ENCODE peak calls at places on chromosomes 5 and 9, in five cellular contexts. One of them, this sample, is unnamed.

GRCh38 chr9:34479316-34479865 is 20.8 kb downstream of the DNAI1 start:
- DNase-seq in AG04450: no peak
- DNase-seq in ovary: no peak
- DNase-seq in brain microvascular endothelial cell: no peak
- DNase-seq in sigmoid colon: no peak
- DNase-seq in this sample: no peak

GRCh38 chr5:86971034-86971511 is 296.6 kb upstream of the RASA1 start:
- DNase-seq in brain microvascular endothelial cell: peak; percentile 11
- DNase-seq in ovary: no peak
- DNase-seq in AG04450: no peak
- DNase-seq in sigmoid colon: no peak
- DNase-seq in this sample: no peak

GRCh38 chr9:128575469-128575868 is 23.1 kb downstream of the SPTAN1 start:
- DNase-seq in AG04450: no peak
- DNase-seq in sigmoid colon: no peak
- DNase-seq in ovary: no peak
- DNase-seq in brain microvascular endothelial cell: no peak
- DNase-seq in this sample: no peak

GRCh38 chr5:154049685-154050084 is 10.9 kb downstream of the MFAP3 start:
- DNase-seq in ovary: no peak
- DNase-seq in sigmoid colon: no peak
- DNase-seq in brain microvascular endothelial cell: no peak
- DNase-seq in AG04450: no peak
- DNase-seq in this sample: no peak

GRCh38 chr9:137162505-137163100 is 7.2 kb downstream of the LRRC26 start:
- DNase-seq in sigmoid colon: no peak
- DNase-seq in ovary: no peak
- DNase-seq in AG04450: no peak
- DNase-seq in brain microvascular endothelial cell: no peak
- DNase-seq in this sample: no peak

GRCh38 chr9:87722393-87722792 is 3.5 kb upstream of the CTSL start:
- DNase-seq in AG04450: no peak
- DNase-seq in sigmoid colon: no peak
- DNase-seq in brain microvascular endothelial cell: no peak
- DNase-seq in ovary: no peak
- DNase-seq in this sample: no peak

GRCh38 chr9:764105-764524 is 77.4 kb upstream of the DMRT1 start:
- DNase-seq in sigmoid colon: peak; percentile 86
- DNase-seq in AG04450: peak; percentile 15
- DNase-seq in ovary: peak; percentile 51
- DNase-seq in brain microvascular endothelial cell: peak; percentile 52
- DNase-seq in this sample: no peak

GRCh38 chr5:31918739-31919138 is 255.4 kb downstream of the GOLPH3 start:
- DNase-seq in ovary: no peak
- DNase-seq in sigmoid colon: no peak
- DNase-seq in brain microvascular endothelial cell: no peak
- DNase-seq in AG04450: no peak
- DNase-seq in this sample: no peak

GRCh38 chr9:74729129-74729710 is 158.5 kb downstream of the TRPM6 start:
- DNase-seq in ovary: no peak
- DNase-seq in brain microvascular endothelial cell: no peak
- DNase-seq in sigmoid colon: no peak
- DNase-seq in AG04450: no peak
- DNase-seq in this sample: no peak

GRCh38 chr5:132506094-132506692 is 15.6 kb upstream of the IRF1 start:
- DNase-seq in brain microvascular endothelial cell: peak; percentile 87
- DNase-seq in AG04450: peak; percentile 96
- DNase-seq in ovary: peak; percentile 53
- DNase-seq in sigmoid colon: no peak
- DNase-seq in this sample: peak; percentile 98

GRCh38 chr9:69380811-69381210 is 55.8 kb downstream of the ENTREP1 start:
- DNase-seq in AG04450: no peak
- DNase-seq in sigmoid colon: no peak
- DNase-seq in brain microvascular endothelial cell: peak; percentile 44
- DNase-seq in ovary: no peak
- DNase-seq in this sample: no peak

GRCh38 chr9:111916234-111916645 is 19.6 kb downstream of the UGCG start:
- DNase-seq in ovary: no peak
- DNase-seq in AG04450: no peak
- DNase-seq in sigmoid colon: no peak
- DNase-seq in brain microvascular endothelial cell: no peak
- DNase-seq in this sample: no peak
- H3K4me3 ChIP-seq in ovary: no peak overlapping the region
- H3K4me3 ChIP-seq in AG04450: no peak overlapping the region
- H3K4me3 ChIP-seq in sigmoid colon: no peak overlapping the region
- H3K4me3 ChIP-seq in brain microvascular endothelial cell: no peak overlapping the region
- H3K4me3 ChIP-seq in this sample: no peak overlapping the region

GRCh38 chr9:89314955-89315354 is 3.3 kb upstream of the SECISBP2 start:
- DNase-seq in AG04450: no peak
- DNase-seq in ovary: no peak
- DNase-seq in brain microvascular endothelial cell: no peak
- DNase-seq in sigmoid colon: no peak
- DNase-seq in this sample: no peak
- H3K4me3 ChIP-seq in AG04450: peak overlapping the region; percentile 8
- H3K4me3 ChIP-seq in ovary: no peak overlapping the region
- H3K4me3 ChIP-seq in brain microvascular endothelial cell: peak overlapping the region; percentile 87
- H3K4me3 ChIP-seq in sigmoid colon: no peak overlapping the region
- H3K4me3 ChIP-seq in this sample: no peak overlapping the region

DNA sequence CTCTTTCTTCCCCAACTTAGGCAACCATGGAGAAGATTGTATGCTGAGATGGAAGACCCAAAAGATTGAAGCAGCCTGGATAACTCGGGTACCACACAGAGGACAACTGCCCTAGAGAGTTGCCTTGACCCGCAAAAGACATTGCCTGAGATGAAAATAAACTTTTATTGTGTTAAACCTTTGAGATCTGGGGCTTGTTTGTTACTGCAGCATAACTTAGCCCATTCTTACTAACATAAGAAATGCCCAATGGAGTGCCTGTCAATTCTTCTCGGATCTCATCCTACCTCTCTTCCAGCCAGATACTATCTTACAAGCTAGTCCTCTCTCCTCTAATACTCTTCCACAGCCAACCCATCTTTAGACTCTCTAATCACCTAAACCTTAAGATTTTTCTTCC is 76.8 kb downstream of the GCNT4 start:
- DNase-seq in sigmoid colon: no peak
- DNase-seq in AG04450: no peak
- DNase-seq in ovary: no peak
- DNase-seq in brain microvascular endothelial cell: no peak
- DNase-seq in this sample: no peak
- H3K4me3 ChIP-seq in sigmoid colon: no peak overlapping the region
- H3K4me3 ChIP-seq in AG04450: no peak overlapping the region
- H3K4me3 ChIP-seq in ovary: no peak overlapping the region
- H3K4me3 ChIP-seq in brain microvascular endothelial cell: no peak overlapping the region
- H3K4me3 ChIP-seq in this sample: no peak overlapping the region

GRCh38 chr5:88680253-88681132 is 202.5 kb downstream of the MEF2C start:
- DNase-seq in sigmoid colon: no peak
- DNase-seq in ovary: peak; percentile 38
- DNase-seq in brain microvascular endothelial cell: no peak
- DNase-seq in AG04450: no peak
- DNase-seq in this sample: no peak
- H3K4me3 ChIP-seq in sigmoid colon: peak overlapping the region; percentile 44
- H3K4me3 ChIP-seq in ovary: peak overlapping the region; percentile 34
- H3K4me3 ChIP-seq in brain microvascular endothelial cell: peak overlapping the region; percentile 57
- H3K4me3 ChIP-seq in AG04450: peak overlapping the region; percentile 47
- H3K4me3 ChIP-seq in this sample: peak overlapping the region; percentile 68

DNA sequence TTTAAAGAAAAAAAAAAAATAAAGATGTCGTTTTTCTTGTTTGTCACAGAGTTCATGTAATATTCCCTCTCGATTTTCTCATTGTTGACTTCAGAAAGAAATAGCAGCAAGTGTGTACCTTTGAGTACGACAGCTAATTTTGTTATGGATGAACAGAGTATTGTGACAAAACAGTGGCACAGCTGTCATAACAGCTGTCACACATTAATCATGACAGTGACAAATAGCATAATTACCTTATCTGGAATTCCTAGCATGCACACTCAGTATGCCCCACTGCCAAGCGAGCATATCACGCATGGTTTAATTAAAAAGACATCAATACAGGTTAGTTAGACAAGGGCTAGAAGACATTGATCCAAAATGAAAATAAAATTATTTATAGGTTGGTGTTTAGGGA is 375.1 kb downstream of the SPATA31D1 start:
- DNase-seq in AG04450: no peak
- DNase-seq in ovary: no peak
- DNase-seq in brain microvascular endothelial cell: no peak
- DNase-seq in sigmoid colon: no peak
- DNase-seq in this sample: no peak
- H3K4me3 ChIP-seq in AG04450: no peak overlapping the region
- H3K4me3 ChIP-seq in ovary: no peak overlapping the region
- H3K4me3 ChIP-seq in brain microvascular endothelial cell: no peak overlapping the region
- H3K4me3 ChIP-seq in sigmoid colon: no peak overlapping the region
- H3K4me3 ChIP-seq in this sample: no peak overlapping the region

DNA sequence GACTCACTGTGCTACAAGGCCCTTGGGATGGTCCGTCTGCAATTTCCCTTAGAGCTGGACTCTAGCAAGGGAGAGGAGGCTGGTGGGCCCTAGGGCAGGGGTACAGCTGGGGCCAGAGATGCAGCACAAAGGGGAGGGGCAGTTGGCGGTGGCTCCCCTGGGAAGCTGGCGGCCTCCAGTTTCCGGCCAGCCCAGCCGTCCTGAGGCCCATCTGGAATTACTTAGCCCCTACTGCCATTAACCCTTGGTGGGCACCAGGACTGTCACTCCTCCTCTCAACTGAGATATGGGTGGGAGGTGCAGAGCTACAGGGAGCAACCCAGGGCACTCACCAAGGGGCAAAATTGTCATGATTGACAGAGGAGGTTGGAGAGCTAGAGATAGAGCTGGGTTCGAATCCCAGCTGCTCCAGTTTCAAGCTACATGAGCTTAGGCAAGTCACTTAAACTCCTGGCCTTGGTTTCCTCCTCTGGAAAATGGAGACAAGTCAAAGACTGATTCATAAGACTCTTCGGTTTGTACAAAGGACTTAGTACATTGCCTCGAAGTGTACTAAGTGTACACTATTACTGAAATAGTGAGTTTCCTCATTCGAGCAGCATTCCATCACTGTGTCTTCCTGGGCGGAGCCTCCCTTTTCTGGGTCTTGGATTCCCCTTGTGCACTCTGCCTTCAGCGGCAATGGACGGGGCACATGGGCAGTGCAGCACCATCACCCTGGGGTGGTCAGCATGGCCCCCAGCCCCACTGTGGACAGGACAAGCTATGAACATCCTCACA is 2.7 kb upstream of the PDGFRB start:
- DNase-seq in brain microvascular endothelial cell: no peak
- DNase-seq in sigmoid colon: no peak
- DNase-seq in ovary: no peak
- DNase-seq in AG04450: no peak
- DNase-seq in this sample: no peak
- H3K4me3 ChIP-seq in brain microvascular endothelial cell: no peak overlapping the region
- H3K4me3 ChIP-seq in sigmoid colon: no peak overlapping the region
- H3K4me3 ChIP-seq in ovary: no peak overlapping the region
- H3K4me3 ChIP-seq in AG04450: no peak overlapping the region
- H3K4me3 ChIP-seq in this sample: no peak overlapping the region

This sample was measured in astrocyte of the cerebellum.